ENCODE peak calls at places on chromosomes 12 and 14, in six cellular contexts. E is pancreas; R is CD8-positive, alpha-beta T cell; O is stomach; M is AG04450; Q is astrocyte of the spinal cord. T is an unnamed sample.

GRCh38 chr12:57755454-57756372 is 810 bp downstream of the MARCHF9 start:
- DNase-seq in E (peak), R (peak), O (peak), M (no peak), Q (no peak), T (no peak)

GRCh38 chr12:108268397-108268796 is 70.7 kb downstream of the CMKLR1 start:
- DNase-seq in E (no peak), R (no peak), O (no peak), M (no peak), Q (no peak), T (no peak)

GRCh38 chr12:16269941-16270340 is 7.5 kb downstream of the SLC15A5 start:
- DNase-seq in E (no peak), R (no peak), O (no peak), M (no peak), Q (no peak), T (no peak)

GRCh38 chr12:45259732-45260480 is 44.0 kb downstream of the ANO6 start:
- DNase-seq in E (no peak), R (no peak), O (no peak), M (no peak), Q (peak), T (no peak)

GRCh38 chr12:66129934-66130266 is 650 bp downstream of the LLPH start:
- DNase-seq in E (no peak), R (no peak), O (no peak), M (no peak), Q (peak), T (no peak)

GRCh38 chr12:90622431-90622830 is 332.5 kb downstream of the CCER1 start:
- DNase-seq in E (no peak), R (no peak), O (no peak), M (peak), Q (peak), T (peak)

GRCh38 chr12:106582661-106583577 is at the start of gene RFX4:
- DNase-seq in E (no peak), R (no peak), O (no peak), M (no peak), Q (no peak), T (no peak)

GRCh38 chr14:80792756-80793155 is 148.8 kb downstream of the CEP128 start:
- DNase-seq in E (no peak), R (no peak), O (no peak), M (no peak), Q (no peak), T (no peak)

GRCh38 chr12:123444396-123445026 is 8.0 kb upstream of the RILPL2 start:
- DNase-seq in E (no peak), R (no peak), O (no peak), M (no peak), Q (no peak), T (no peak)

GRCh38 chr14:50666772-50667490 is 1.2 kb downstream of the SAV1 start:
- DNase-seq in E (peak), R (peak), O (peak), M (no peak), Q (peak), T (no peak)

GRCh38 chr14:76908834-76909233 is 82.6 kb downstream of the LRRC74A start:
- DNase-seq in E (no peak), R (peak), O (no peak), M (no peak), Q (no peak), T (no peak)

GRCh38 chr14:59009967-59010366 is 178.5 kb upstream of the DAAM1 start:
- DNase-seq in E (no peak), R (no peak), O (no peak), M (no peak), Q (no peak), T (no peak)

GRCh38 chr14:67515386-67516079 is 17.6 kb upstream of the PLEKHH1 start:
- DNase-seq in E (no peak), R (peak), O (peak), M (no peak), Q (no peak), T (no peak)

GRCh38 chr12:113467514-113468364 is 3.9 kb downstream of the LHX5 start:
- DNase-seq in E (no peak), R (no peak), O (no peak), M (no peak), Q (no peak), T (no peak)

GRCh38 chr14:68526420-68527105 is 266.3 kb downstream of the ZFP36L1 start:
- DNase-seq in E (peak), R (no peak), O (peak), M (no peak), Q (no peak), T (no peak)

GRCh38 chr12:120361506-120362208 is 7.3 kb downstream of the MSI1 start:
- DNase-seq in E (peak), R (no peak), O (peak), M (peak), Q (peak), T (no peak)

GRCh38 chr12:54135621-54136027 is 53.2 kb downstream of the SMUG1 start:
- DNase-seq in E (no peak), R (no peak), O (peak), M (no peak), Q (no peak), T (peak)

GRCh38 chr12:91178139-91178561 is 4.5 kb downstream of the DCN start:
- DNase-seq in E (no peak), R (no peak), O (no peak), M (no peak), Q (peak), T (no peak)

GRCh38 chr14:68977741-68978549 is 1.2 kb downstream of the ACTN1 start:
- DNase-seq in E (peak), R (peak), O (peak), M (peak), Q (peak), T (no peak)

GRCh38 chr12:92290016-92290685 is 144.5 kb upstream of the BTG1 start:
- DNase-seq in E (no peak), R (no peak), O (no peak), M (no peak), Q (peak), T (no peak)

DNA sequence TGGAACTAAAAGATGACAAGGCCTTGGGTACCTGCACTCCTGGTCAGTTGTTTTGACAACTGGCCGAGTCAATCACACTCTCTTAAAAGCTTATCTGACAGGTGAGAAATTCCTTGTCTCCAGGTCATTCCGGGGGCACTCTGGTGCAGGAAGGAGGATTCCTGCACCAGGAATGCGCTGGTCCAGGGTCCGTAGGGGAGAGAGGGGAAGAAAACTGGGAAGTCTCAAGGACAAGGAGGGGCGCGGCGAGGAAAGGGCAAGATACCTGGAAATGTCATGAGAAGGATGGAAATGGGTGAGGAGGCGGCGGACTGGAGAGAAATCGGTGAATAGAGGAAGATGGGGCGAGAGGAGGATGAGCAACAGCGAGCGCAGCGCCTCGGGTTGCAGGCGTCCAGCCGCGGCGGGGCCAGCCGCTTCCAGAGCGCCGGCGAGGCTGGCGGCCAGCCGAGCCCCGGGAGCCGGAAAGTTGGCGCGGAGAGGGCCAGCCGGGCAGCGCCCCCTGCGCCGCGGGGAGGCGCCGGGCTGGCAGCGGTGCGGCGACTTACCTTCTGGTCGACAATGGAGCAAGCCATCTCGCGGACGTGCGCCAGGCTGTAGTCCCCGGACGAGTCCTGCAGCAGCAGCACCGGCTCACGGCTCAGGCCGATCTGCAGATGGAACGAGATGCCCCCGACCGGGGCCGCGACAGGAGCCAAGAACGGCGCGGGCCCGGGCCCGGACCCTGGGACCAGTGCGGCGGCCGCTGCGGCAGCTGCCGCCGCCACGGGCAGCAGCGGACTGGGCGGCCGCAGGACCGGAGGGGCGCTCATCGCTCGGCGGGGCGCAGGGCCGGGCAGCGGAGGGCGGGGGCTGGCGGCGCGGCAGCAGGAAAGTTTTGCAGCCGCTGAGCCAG is 699 bp downstream of the PRKD1 start:
- DNase-seq in E (peak), R (no peak), O (peak), M (no peak), Q (peak), T (no peak)
- TF ChIP-seq CTCF in E (no peak), R (no peak), O (no peak), M (no peak), Q (no peak), T (peak)

GRCh38 chr12:26712892-26713291 is 120.1 kb downstream of the ITPR2 start:
- DNase-seq in E (no peak), R (no peak), O (no peak), M (no peak), Q (no peak), T (no peak)

GRCh38 chr12:26713885-26714383 is 119.1 kb downstream of the ITPR2 start:
- DNase-seq in E (no peak), R (no peak), O (no peak), M (no peak), Q (no peak), T (no peak)

GRCh38 chr12:26715232-26715631 is 117.8 kb downstream of the ITPR2 start:
- DNase-seq in E (no peak), R (no peak), O (no peak), M (no peak), Q (no peak), T (no peak)

GRCh38 chr12:26711569-26711968 is 121.4 kb downstream of the ITPR2 start:
- DNase-seq in E (no peak), R (no peak), O (no peak), M (no peak), Q (no peak), T (no peak)

GRCh38 chr12:26711072-26711471 is 121.9 kb downstream of the ITPR2 start:
- DNase-seq in E (no peak), R (no peak), O (no peak), M (no peak), Q (no peak), T (no peak)
- H3K4me3 ChIP-seq in E (no peak), R (no peak), O (no peak), M (no peak), Q (no peak), T (no peak)

GRCh38 chr14:102317564-102318248 is 1.8 kb upstream of the ZNF839 start:
- DNase-seq in E (no peak), R (no peak), O (no peak), M (no peak), Q (no peak), T (no peak)
- TF ChIP-seq CTCF in E (no peak), R (no peak), O (no peak), M (no peak), Q (no peak), T (peak)

GRCh38 chr14:93970589-93970966 is 5.8 kb downstream of the ASB2 start:
- DNase-seq in E (peak), R (peak), O (peak), M (no peak), Q (no peak), T (no peak)
- H3K4me3 ChIP-seq in E (no peak), R (peak), O (peak), M (no peak), Q (no peak), T (peak)

GRCh38 chr14:22479781-22480464 is 109.1 kb downstream of the DAD1 start:
- DNase-seq in E (no peak), R (no peak), O (no peak), M (no peak), Q (no peak), T (no peak)
- TF ChIP-seq CTCF in E (no peak), R (no peak), O (no peak), M (no peak), Q (no peak), T (no peak)

GRCh38 chr14:100275214-100275613 is 31.0 kb downstream of the SLC25A29 start:
- DNase-seq in E (no peak), R (no peak), O (no peak), M (no peak), Q (no peak), T (no peak)
- H3K4me3 ChIP-seq in E (no peak), R (no peak), O (no peak), M (no peak), Q (no peak), T (no peak)

DNA sequence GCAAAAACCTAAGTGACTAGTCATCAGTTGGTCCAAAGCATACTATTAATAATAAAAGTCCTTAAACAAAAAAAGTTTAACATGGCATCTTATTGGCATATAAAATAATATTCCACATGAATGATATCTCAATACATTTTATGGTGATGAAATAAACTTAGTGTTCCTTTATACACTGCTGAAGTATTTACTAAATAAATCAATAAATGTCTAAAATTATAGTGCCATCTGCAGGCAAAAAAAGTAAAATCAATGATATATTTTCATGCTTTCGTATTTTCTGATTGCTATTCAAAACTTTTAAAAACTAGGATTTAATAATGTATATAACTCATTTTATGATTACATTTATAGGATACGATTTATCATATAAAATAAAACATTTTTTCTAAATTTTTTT is 30.5 kb downstream of the PUS7L start:
- DNase-seq in E (no peak), R (no peak), O (no peak), M (no peak), Q (no peak), T (no peak)
- TF ChIP-seq CTCF in E (no peak), R (peak), O (no peak), M (no peak), Q (peak), T (no peak)

GRCh38 chr14:63895510-63895909 is 42.7 kb downstream of the SYNE2 start:
- DNase-seq in E (no peak), R (no peak), O (no peak), M (no peak), Q (no peak), T (no peak)
- H3K4me3 ChIP-seq in E (no peak), R (no peak), O (no peak), M (no peak), Q (no peak), T (no peak)

GRCh38 chr12:98532687-98533304 is 17.4 kb downstream of the TMPO start:
- DNase-seq in E (no peak), R (no peak), O (no peak), M (peak), Q (peak), T (no peak)
- TF ChIP-seq CTCF in E (no peak), R (peak), O (no peak), M (peak), Q (peak), T (peak)

T was measured in epithelial cell of proximal tubule.